ENCODE peak calls at places on chromosome 12, in nine cellular contexts. U is stimulated activated CD4-positive, alpha-beta T cell treated with anti-CD3 and anti-CD28 coated beads, Interleukin-1b, Interleukin-23, amount 100 ng/mL, for 24 hours; I is AG04449; D is stimulated activated CD8-positive, alpha-beta memory T cell treated with anti-CD3 and anti-CD28 coated beads, Interleukin-4, amount 100 ng/mL, for 1 hour; M is right cardiac atrium; S is M059J; L is T-helper 1 cell; A is RCC 7860; K is HCT116. V is an unnamed sample.
A peak's percentile ranks its signal among the peaks of the same experiment; 100 is the strongest.

GRCh38 chr12:75754141-75754540 is 242.7 kb upstream of the KRR1 start:
- DNase-seq in S (no peak), D (no peak), A (no peak), K (no peak), U (no peak), I (no peak), M (no peak), L (peak; percentile 3), V (no peak)

GRCh38 chr12:497501-498160 is 37.9 kb downstream of the B4GALNT3 start:
- DNase-seq in M (no peak), I (no peak), D (no peak), A (no peak), U (no peak), K (no peak), S (no peak), L (no peak), V (no peak)

GRCh38 chr12:104672501-104673265 is 215.9 kb downstream of the CHST11 start:
- DNase-seq in L (no peak), S (peak; percentile 80), I (no peak), K (no peak), D (no peak), U (no peak), M (peak; percentile 69), A (peak; percentile 94), V (no peak)

GRCh38 chr12:107504503-107504885 is 181.1 kb upstream of the PWP1 start:
- DNase-seq in M (no peak), D (no peak), U (no peak), I (no peak), K (no peak), A (no peak), L (no peak), S (no peak), V (no peak)

GRCh38 chr12:16568873-16569272 is 37.1 kb downstream of the LMO3 start:
- DNase-seq in A (no peak), M (no peak), K (no peak), S (no peak), D (no peak), L (no peak), I (no peak), U (no peak), V (no peak)

GRCh38 chr12:91111366-91112321 is at the start of gene LUM:
- DNase-seq in U (no peak), I (peak; percentile 85), D (no peak), L (no peak), K (no peak), M (peak; percentile 66), S (peak; percentile 82), A (no peak), V (no peak)

GRCh38 chr12:92312463-92312970 is 166.9 kb upstream of the BTG1 start:
- DNase-seq in A (no peak), S (no peak), D (no peak), U (no peak), K (no peak), I (no peak), M (no peak), L (no peak), V (no peak)

GRCh38 chr12:95984685-95985084 is 11.5 kb downstream of the HAL start:
- DNase-seq in A (no peak), L (no peak), K (no peak), D (no peak), I (no peak), U (no peak), M (no peak), S (no peak), V (no peak)

GRCh38 chr12:89730060-89730459 is 21.4 kb upstream of the ATP2B1 start:
- DNase-seq in S (no peak), D (no peak), I (no peak), K (no peak), L (no peak), A (no peak), U (no peak), M (no peak), V (no peak)

GRCh38 chr12:88793091-88793490 is 212.8 kb upstream of the KITLG start:
- DNase-seq in D (no peak), K (no peak), I (peak; percentile 46), U (no peak), A (no peak), S (peak; percentile 31), M (no peak), L (no peak), V (no peak)

GRCh38 chr12:29616664-29617409 is 119.4 kb upstream of the OVCH1 start:
- DNase-seq in A (peak; percentile 47), D (no peak), I (no peak), K (peak; percentile 34), L (no peak), S (peak; percentile 79), M (no peak), U (no peak), V (no peak)

GRCh38 chr12:25388216-25388615 is 137.5 kb upstream of the KRAS start:
- DNase-seq in U (no peak), L (peak; percentile 92), I (no peak), M (no peak), A (no peak), K (no peak), S (peak; percentile 71), D (no peak), V (no peak)

GRCh38 chr12:116141110-116141832 is 136.2 kb downstream of the MED13L start:
- DNase-seq in K (no peak), U (no peak), M (no peak), I (no peak), L (no peak), D (no peak), S (no peak), A (no peak), V (no peak)

GRCh38 chr12:49230810-49231209 is 34.1 kb upstream of the TUBA1C start:
- DNase-seq in U (no peak), D (no peak), M (no peak), K (no peak), S (no peak), A (no peak), I (no peak), L (no peak), V (no peak)

GRCh38 chr12:115000038-115000437 is 316.1 kb upstream of the TBX3 start:
- DNase-seq in D (no peak), M (no peak), K (peak; percentile 54), L (no peak), S (peak; percentile 98), I (no peak), A (peak; percentile 39), U (no peak), V (no peak)

GRCh38 chr12:130775953-130776856 is 60.1 kb upstream of the RIMBP2 start:
- DNase-seq in K (peak; percentile 26), L (peak; percentile 15), U (peak; percentile 31), A (peak; percentile 55), M (peak; percentile 70), I (peak; percentile 64), D (no peak), S (peak; percentile 77), V (peak; percentile 20)

GRCh38 chr12:81080431-81080983 is 2.6 kb downstream of the ACSS3 start:
- DNase-seq in K (no peak), I (no peak), S (peak; percentile 12), L (no peak), M (no peak), U (no peak), D (no peak), A (no peak), V (no peak)

GRCh38 chr12:113735146-113735545 is 231.0 kb downstream of the RBM19 start:
- DNase-seq in S (no peak), I (no peak), M (no peak), L (no peak), U (no peak), K (no peak), D (no peak), A (no peak), V (no peak)

GRCh38 chr12:76025601-76026575 is 5.7 kb downstream of the PHLDA1 start:
- DNase-seq in I (no peak), M (no peak), A (no peak), S (peak; percentile 79), K (no peak), U (no peak), L (no peak), D (no peak), V (no peak)

GRCh38 chr12:119649202-119649808 is 18.6 kb upstream of the PRKAB1 start:
- DNase-seq in K (no peak), A (peak; percentile 15), M (no peak), I (no peak), S (peak; percentile 12), U (no peak), D (no peak), L (no peak), V (no peak)

GRCh38 chr12:65121049-65121955 is at the start of gene WIF1:
- DNase-seq in L (peak; percentile 15), I (no peak), D (no peak), M (peak; percentile 65), U (no peak), S (peak; percentile 18), A (no peak), K (no peak), V (no peak)

GRCh38 chr12:26195250-26195640 is at the start of gene SSPN:
- DNase-seq in U (no peak), M (peak; percentile 91), K (no peak), S (peak; percentile 54), D (no peak), I (no peak), L (no peak), A (no peak), V (peak; percentile 38)

GRCh38 chr12:9707356-9707755 is 25.5 kb downstream of the CLECL1 start:
- DNase-seq in L (no peak), K (no peak), I (no peak), U (no peak), A (no peak), M (no peak), D (no peak), S (no peak), V (no peak)

GRCh38 chr12:68538722-68539614 is 71.7 kb upstream of the RAP1B start:
- DNase-seq in U (no peak), D (peak; percentile 25), L (peak; percentile 77), I (no peak), S (peak; percentile 81), A (no peak), K (no peak), M (peak; percentile 88), V (no peak)

GRCh38 chr12:30201301-30202160 is 417.8 kb upstream of the TMTC1 start:
- DNase-seq in U (no peak), M (peak; percentile 49), A (no peak), S (no peak), I (no peak), D (no peak), K (no peak), L (no peak), V (no peak)

GRCh38 chr12:49201595-49202295 is 12.9 kb upstream of the TUBA1A start:
- DNase-seq in S (peak; percentile 93), U (no peak), A (peak; percentile 66), M (no peak), D (no peak), I (no peak), L (no peak), K (no peak), V (peak; percentile 40)

GRCh38 chr12:27592548-27592947 is 68.5 kb downstream of the PPFIBP1 start:
- DNase-seq in S (peak; percentile 92), A (peak; percentile 63), D (no peak), I (no peak), L (peak; percentile 5), M (peak; percentile 66), U (no peak), K (no peak), V (no peak)

GRCh38 chr12:31578632-31579031 is 12.3 kb downstream of the DENND5B start:
- DNase-seq in S (peak; percentile 51), A (peak; percentile 74), L (no peak), U (no peak), K (no peak), D (no peak), M (no peak), I (no peak), V (no peak)

GRCh38 chr12:89461649-89462612 is 62.7 kb downstream of the GALNT4 start:
- DNase-seq in S (peak; percentile 64), A (peak; percentile 62), D (no peak), K (peak; percentile 57), U (no peak), M (no peak), L (peak; percentile 78), I (no peak), V (no peak)

GRCh38 chr12:65918057-65918456 is 93.8 kb downstream of the HMGA2 start:
- DNase-seq in L (peak; percentile 18), M (no peak), A (no peak), I (no peak), U (no peak), K (no peak), S (no peak), D (no peak), V (no peak)

GRCh38 chr12:92340441-92341332 is 195.0 kb upstream of the BTG1 start:
- DNase-seq in A (no peak), K (no peak), I (no peak), L (no peak), S (no peak), M (no peak), D (no peak), U (no peak), V (no peak)